ENCODE peak calls at places on chromosome 21, in six cellular contexts. Y is head of caudate nucleus; B is H54; C is activated T-helper 1 cell treated with Interleukin-2 at 50 U/mL for 16 hours; S is activated CD4-positive, CD25-positive, alpha-beta regulatory T cell treated with anti-CD3 and anti-CD28 coated beads, Interleukin-2, amount 50 U/mL, for 72 hours; I is CD4-positive, CD25-positive, alpha-beta regulatory T cell. X is an unnamed sample.

GRCh38 chr21:46457801-46458314 is 833 bp upstream of the DIP2A start:
- DNase-seq in C (no peak), B (peak; percentile 49), Y (peak; percentile 49), I (peak; percentile 15), S (peak; percentile 61), X (no peak)

GRCh38 chr21:43764576-43765495 is 11.3 kb downstream of the CSTB start:
- DNase-seq in Y (no peak), C (no peak), B (no peak), I (no peak), S (no peak), X (no peak)

GRCh38 chr21:44891631-44892031 is 18.1 kb upstream of the PTTG1IP start:
- DNase-seq in Y (no peak), B (no peak), I (no peak), S (no peak), C (no peak), X (no peak)

GRCh38 chr21:44954281-44954771 is 14.5 kb downstream of the SLX9 start:
- DNase-seq in I (no peak), S (no peak), Y (no peak), B (no peak), C (no peak), X (no peak)

GRCh38 chr21:40846057-40846456 is 901 bp downstream of the DSCAM start:
- DNase-seq in Y (no peak), S (no peak), B (no peak), I (no peak), C (no peak), X (no peak)

GRCh38 chr21:40383951-40384350 is 463.0 kb downstream of the DSCAM start:
- DNase-seq in C (no peak), S (no peak), Y (peak; percentile 71), B (no peak), I (no peak), X (no peak)

GRCh38 chr21:46065993-46066842 is 31.7 kb upstream of the COL6A2 start:
- DNase-seq in C (no peak), Y (no peak), S (no peak), B (no peak), I (no peak), X (no peak)

GRCh38 chr21:38377165-38378093 is 120.6 kb downstream of the KCNJ15 start:
- DNase-seq in I (no peak), B (no peak), S (no peak), C (no peak), Y (no peak), X (no peak)

GRCh38 chr21:46120301-46121285 is 22.7 kb downstream of the COL6A2 start:
- DNase-seq in S (peak; percentile 15), Y (no peak), B (no peak), I (no peak), C (no peak), X (no peak)

GRCh38 chr21:31872452-31873274 is at the start of gene HUNK:
- DNase-seq in S (no peak), B (no peak), I (no peak), C (no peak), Y (peak; percentile 57), X (no peak)

GRCh38 chr21:31845151-31845550 is 27.7 kb upstream of the HUNK start:
- DNase-seq in Y (no peak), I (no peak), B (no peak), C (no peak), S (no peak), X (no peak)

GRCh38 chr21:38289697-38290096 is 32.9 kb downstream of the KCNJ15 start:
- DNase-seq in I (no peak), B (peak; percentile 61), S (no peak), C (no peak), Y (no peak), X (no peak)

GRCh38 chr21:44527983-44528633 is 11.9 kb downstream of the KRTAP10-1 start:
- DNase-seq in I (no peak), C (no peak), Y (no peak), B (no peak), S (peak; percentile 21), X (no peak)

GRCh38 chr21:41247561-41247968 is 69.0 kb upstream of the FAM3B start:
- DNase-seq in S (no peak), B (no peak), C (no peak), Y (no peak), I (no peak), X (no peak)

GRCh38 chr21:42311816-42312625 is 3.2 kb downstream of the TFF3 start:
- DNase-seq in C (no peak), I (no peak), B (no peak), Y (no peak), S (peak; percentile 27), X (no peak)

GRCh38 chr21:32099812-32100416 is 178.9 kb downstream of the MIS18A start:
- DNase-seq in Y (no peak), I (no peak), S (no peak), B (no peak), C (no peak), X (no peak)

GRCh38 chr21:41802684-41803083 is 35.8 kb upstream of the RIPK4 start:
- DNase-seq in S (no peak), B (no peak), I (no peak), C (no peak), Y (peak; percentile 28), X (no peak)

GRCh38 chr21:14527690-14528652 is 18.1 kb downstream of the SAMSN1 start:
- DNase-seq in B (no peak), Y (no peak), C (no peak), I (no peak), S (no peak), X (no peak)

GRCh38 chr21:24514081-24514733 is 1093.1 kb downstream of the MRPL39 start:
- DNase-seq in S (no peak), B (no peak), I (no peak), C (no peak), Y (no peak), X (no peak)

GRCh38 chr21:44713130-44713529 is 1.8 kb upstream of the TSPEAR start:
- DNase-seq in I (no peak), C (no peak), S (peak; percentile 17), Y (no peak), B (no peak), X (no peak)

GRCh38 chr21:41589131-41589530 is 81.2 kb upstream of the TMPRSS2 start:
- DNase-seq in S (no peak), C (no peak), B (no peak), I (no peak), Y (no peak), X (no peak)

GRCh38 chr21:36282568-36283230 is 37.3 kb upstream of the MORC3 start:
- DNase-seq in B (no peak), Y (no peak), I (no peak), C (no peak), S (no peak), X (no peak)

GRCh38 chr21:33025106-33025470 is 647 bp upstream of the OLIG2 start:
- DNase-seq in B (no peak), Y (no peak), I (no peak), S (no peak), C (no peak), X (no peak)

GRCh38 chr21:29185633-29186032 is 55.2 kb downstream of the MAP3K7CL start:
- DNase-seq in S (no peak), C (no peak), Y (no peak), I (no peak), B (no peak), X (no peak)

GRCh38 chr21:42148097-42148496 is 70.8 kb upstream of the ABCG1 start:
- DNase-seq in S (no peak), Y (no peak), B (no peak), C (no peak), I (no peak), X (no peak)

GRCh38 chr21:17466166-17466565 is 46.7 kb upstream of the CXADR start:
- DNase-seq in B (no peak), I (no peak), S (no peak), C (no peak), Y (no peak), X (no peak)

GRCh38 chr21:45982256-45982757 is 737 bp downstream of the COL6A1 start:
- DNase-seq in Y (no peak), B (no peak), C (no peak), I (no peak), S (peak; percentile 30), X (no peak)

GRCh38 chr21:14737922-14738321 is 191.8 kb upstream of the SAMSN1 start:
- DNase-seq in B (no peak), S (no peak), C (no peak), I (peak; percentile 76), Y (no peak), X (peak; percentile 60)

GRCh38 chr21:46301759-46302158 is 15.6 kb downstream of the YBEY start:
- DNase-seq in I (no peak), Y (no peak), C (no peak), B (no peak), S (no peak), X (no peak)

GRCh38 chr21:41768371-41769042 is 1.7 kb upstream of the RIPK4 start:
- DNase-seq in C (peak; percentile 9), I (peak; percentile 26), B (peak; percentile 90), S (no peak), Y (no peak), X (peak; percentile 15)

GRCh38 chr21:32626633-32627196 is 14.5 kb upstream of the CFAP298 start:
- DNase-seq in B (no peak), C (no peak), Y (no peak), I (no peak), S (no peak), X (no peak)

GRCh38 chr21:42611852-42612251 is 41.6 kb upstream of the PDE9A start:
- DNase-seq in I (no peak), C (no peak), S (no peak), B (no peak), Y (no peak), X (no peak)

GRCh38 chr21:33394260-33394659 is 9.0 kb upstream of the IFNGR2 start:
- DNase-seq in I (no peak), S (no peak), C (no peak), B (no peak), Y (no peak), X (no peak)

GRCh38 chr21:46056450-46056903 is 41.4 kb upstream of the COL6A2 start:
- DNase-seq in I (no peak), S (no peak), Y (no peak), C (no peak), B (no peak), X (no peak)

GRCh38 chr21:26800455-26801454 is 44.5 kb downstream of the ADAMTS1 start:
- DNase-seq in Y (no peak), B (no peak), C (no peak), S (no peak), I (no peak), X (no peak)

GRCh38 chr21:36486246-36486645 is 6.3 kb upstream of the CLDN14 start:
- DNase-seq in S (no peak), B (no peak), Y (no peak), C (no peak), I (no peak), X (no peak)

X was measured in central memory CD4-positive, alpha-beta T cell.